ENCODE peak calls at places on chromosomes 11 and 22, in four cellular contexts. J, G, L and N are unnamed samples.

GRCh38 chr22:38504731-38505594 is 1.1 kb downstream of the DDX17 start:
- DNase-seq in J (no peak), G (peak; percentile 54), L (peak; percentile 60), N (peak; percentile 41)

GRCh38 chr22:35023692-35024363 is 42.1 kb upstream of the ISX start:
- DNase-seq in J (peak; percentile 69), G (peak; percentile 32), L (peak; percentile 41), N (peak; percentile 50)

GRCh38 chr11:60992842-60993409 is 21.4 kb downstream of the CD6 start:
- DNase-seq in J (no peak), G (no peak), L (no peak), N (no peak)

GRCh38 chr11:115267228-115267627 is 237.0 kb downstream of the CADM1 start:
- DNase-seq in J (no peak), G (no peak), L (no peak), N (no peak)

GRCh38 chr11:130390071-130390758 is 38.2 kb downstream of the ADAMTS8 start:
- DNase-seq in J (no peak), G (peak; percentile 48), L (no peak), N (peak; percentile 46)

GRCh38 chr11:17898782-17899181 is 114.1 kb downstream of the SERGEF start:
- DNase-seq in J (no peak), G (no peak), L (no peak), N (no peak)

GRCh38 chr11:74459584-74459983 is 7.8 kb downstream of the KCNE3 start:
- DNase-seq in J (no peak), G (no peak), L (no peak), N (no peak)

GRCh38 chr11:66719111-66719872 is 9.7 kb downstream of the SPTBN2 start:
- DNase-seq in J (no peak), G (no peak), L (no peak), N (no peak)

GRCh38 chr11:104003491-104003890 is 32.9 kb upstream of the DDI1 start:
- DNase-seq in J (no peak), G (peak; percentile 8), L (no peak), N (no peak)

GRCh38 chr11:19072464-19072863 is 11.9 kb upstream of the MRGPRX2 start:
- DNase-seq in J (peak; percentile 74), G (no peak), L (no peak), N (no peak)

GRCh38 chr11:61806785-61807184 is 10.0 kb downstream of the FADS1 start:
- DNase-seq in J (no peak), G (no peak), L (no peak), N (no peak)

GRCh38 chr11:206516-207212 is 535 bp downstream of the BET1L start:
- DNase-seq in J (no peak), G (peak; percentile 15), L (no peak), N (no peak)

GRCh38 chr11:15038963-15039362 is 34.4 kb upstream of the CALCB start:
- DNase-seq in J (no peak), G (peak; percentile 24), L (no peak), N (no peak)

GRCh38 chr11:35750315-35750714 is 87.7 kb downstream of the TRIM44 start:
- DNase-seq in J (no peak), G (no peak), L (no peak), N (no peak)

GRCh38 chr22:44532466-44533025 is 34.5 kb upstream of the RTL6 start:
- DNase-seq in J (no peak), G (no peak), L (no peak), N (no peak)

GRCh38 chr11:131754671-131755070 is 384.3 kb downstream of the NTM start:
- DNase-seq in J (no peak), G (no peak), L (no peak), N (no peak)

GRCh38 chr11:125903753-125904659 is at the start of gene DDX25:
- DNase-seq in J (no peak), G (peak; percentile 1), L (no peak), N (no peak)

GRCh38 chr11:37533830-37534229 is 935.8 kb upstream of the RAG2 start:
- DNase-seq in J (no peak), G (no peak), L (no peak), N (no peak)

GRCh38 chr11:86571273-86571948 is 101.0 kb downstream of the ME3 start:
- DNase-seq in J (no peak), G (no peak), L (no peak), N (no peak)

GRCh38 chr11:85835263-85835662 is 19.9 kb upstream of the CCDC83 start:
- DNase-seq in J (no peak), G (no peak), L (no peak), N (no peak)

GRCh38 chr22:23904855-23905254 is 10.7 kb downstream of the MIF start:
- DNase-seq in J (no peak), G (no peak), L (no peak), N (no peak)

GRCh38 chr22:50599816-50600454 is 658 bp upstream of the MAPK8IP2 start:
- DNase-seq in J (no peak), G (peak; percentile 8), L (peak; percentile 51), N (no peak)

GRCh38 chr22:29477919-29478318 is 2.1 kb upstream of the NEFH start:
- DNase-seq in J (no peak), G (no peak), L (no peak), N (no peak)

GRCh38 chr11:12725047-12725862 is 51.0 kb downstream of the TEAD1 start:
- DNase-seq in J (peak; percentile 57), G (no peak), L (no peak), N (no peak)

GRCh38 chr11:36123353-36124220 is 165.6 kb downstream of the COMMD9 start:
- DNase-seq in J (no peak), G (no peak), L (peak; percentile 18), N (no peak)

GRCh38 chr22:16917144-16918003 is 90.6 kb downstream of the GAB4 start:
- DNase-seq in J (peak; percentile 57), G (peak; percentile 31), L (peak; percentile 57), N (peak; percentile 22)

GRCh38 chr11:108559340-108559739 is 34.2 kb downstream of the EXPH5 start:
- DNase-seq in J (no peak), G (peak; percentile 69), L (no peak), N (no peak)

GRCh38 chr22:37820350-37820749 is 2.8 kb upstream of the GALR3 start:
- DNase-seq in J (no peak), G (no peak), L (no peak), N (no peak)

GRCh38 chr11:95925011-95925410 is 1.1 kb upstream of the MTMR2 start:
- DNase-seq in J (no peak), G (peak; percentile 80), L (no peak), N (no peak)

GRCh38 chr22:49771266-49772065 is 56.2 kb downstream of the BRD1 start:
- DNase-seq in J (no peak), G (no peak), L (peak; percentile 12), N (no peak)

GRCh38 chr22:46335201-46336118 is at the start of gene TRMU:
- DNase-seq in J (peak; percentile 86), G (peak; percentile 81), L (peak; percentile 90), N (peak; percentile 75)

GRCh38 chr11:94948070-94948617 is 25.2 kb downstream of the CWC15 start:
- DNase-seq in J (no peak), G (peak; percentile 13), L (no peak), N (no peak)

GRCh38 chr11:27699242-27699925 is 871 bp downstream of the BDNF start:
- DNase-seq in J (peak; percentile 42), G (no peak), L (no peak), N (no peak)

GRCh38 chr11:99154277-99154676 is 133.5 kb downstream of the CNTN5 start:
- DNase-seq in J (no peak), G (no peak), L (no peak), N (no peak)

GRCh38 chr11:75435571-75435925 is 2.5 kb upstream of the KLHL35 start:
- DNase-seq in J (no peak), G (no peak), L (peak; percentile 4), N (no peak)

GRCh38 chr11:126478466-126478865 is 123.0 kb downstream of the ST3GAL4 start:
- DNase-seq in J (no peak), G (no peak), L (no peak), N (no peak)

GRCh38 chr22:49023879-49024774 is 803.5 kb downstream of the BRD1 start:
- DNase-seq in J (no peak), G (no peak), L (no peak), N (no peak)

GRCh38 chr22:49847751-49848689 is 5.6 kb upstream of the ZBED4 start:
- DNase-seq in J (no peak), G (no peak), L (no peak), N (no peak)